ENCODE peak calls at places on chromosomes 13 and 19, in seven cellular contexts. J is ovary, B is K562, I is suprapubic skin, Q is A549, M is tibial nerve, F is SK-N-SH. C is an unnamed sample.

GRCh38 chr13:36298535-36299068 is 988 bp upstream of the CCDC169 start:
- DNase-seq in Q (no peak), B (no peak), I (no peak), F (no peak), M (no peak), J (no peak), C (no peak)

GRCh38 chr19:1494115-1494815 is 3.3 kb downstream of the REEP6 start:
- DNase-seq in M (no peak), B (no peak), Q (no peak), J (peak; percentile 16), F (no peak), I (peak; percentile 60), C (no peak)

GRCh38 chr19:33264881-33265445 is 37.4 kb downstream of the CEBPA start:
- DNase-seq in I (no peak), M (no peak), Q (no peak), J (no peak), B (no peak), F (no peak), C (no peak)

GRCh38 chr19:11481777-11482383 is 1.0 kb upstream of the ELAVL3 start:
- DNase-seq in F (peak; percentile 93), B (peak; percentile 93), J (no peak), I (peak; percentile 73), M (no peak), Q (peak; percentile 76), C (peak; percentile 45)

GRCh38 chr13:27820524-27821482 is 28.5 kb downstream of the GSX1 start:
- DNase-seq in M (no peak), J (no peak), B (no peak), Q (no peak), F (no peak), I (no peak), C (no peak)

GRCh38 chr19:35056513-35057063 is 15.1 kb downstream of the HPN start:
- DNase-seq in B (no peak), J (no peak), Q (no peak), F (no peak), M (no peak), I (no peak), C (no peak)

GRCh38 chr13:28704282-28704681 is 14.5 kb downstream of the SLC46A3 start:
- DNase-seq in Q (no peak), F (no peak), M (no peak), B (no peak), J (no peak), I (no peak), C (no peak)

GRCh38 chr19:2722541-2723344 is 1.6 kb upstream of the DIRAS1 start:
- DNase-seq in I (no peak), B (peak; percentile 65), M (no peak), J (peak; percentile 87), Q (peak; percentile 67), F (peak; percentile 30), C (peak; percentile 78)

GRCh38 chr13:89375839-89376238 is 1704.7 kb downstream of the SLITRK5 start:
- DNase-seq in F (no peak), J (no peak), B (no peak), Q (no peak), I (no peak), M (no peak), C (no peak)

GRCh38 chr19:1241417-1242095 is at the start of gene ATP5F1D:
- DNase-seq in B (peak; percentile 74), J (peak; percentile 93), I (peak; percentile 95), Q (peak; percentile 83), F (peak; percentile 93), M (peak; percentile 84), C (peak; percentile 96)

GRCh38 chr13:90389537-90389936 is 958.0 kb upstream of the MIR17HG start:
- DNase-seq in Q (no peak), M (no peak), F (no peak), B (no peak), J (no peak), I (no peak), C (no peak)

GRCh38 chr13:90396266-90396665 is 951.2 kb upstream of the MIR17HG start:
- DNase-seq in I (no peak), J (no peak), B (no peak), Q (no peak), F (no peak), M (no peak), C (no peak)

GRCh38 chr13:90395348-90395747 is 952.1 kb upstream of the MIR17HG start:
- DNase-seq in I (no peak), J (no peak), B (no peak), M (no peak), F (no peak), Q (no peak), C (no peak)

GRCh38 chr13:90395846-90396245 is 951.6 kb upstream of the MIR17HG start:
- DNase-seq in Q (no peak), M (no peak), B (no peak), J (no peak), I (no peak), F (no peak), C (no peak)

DNA sequence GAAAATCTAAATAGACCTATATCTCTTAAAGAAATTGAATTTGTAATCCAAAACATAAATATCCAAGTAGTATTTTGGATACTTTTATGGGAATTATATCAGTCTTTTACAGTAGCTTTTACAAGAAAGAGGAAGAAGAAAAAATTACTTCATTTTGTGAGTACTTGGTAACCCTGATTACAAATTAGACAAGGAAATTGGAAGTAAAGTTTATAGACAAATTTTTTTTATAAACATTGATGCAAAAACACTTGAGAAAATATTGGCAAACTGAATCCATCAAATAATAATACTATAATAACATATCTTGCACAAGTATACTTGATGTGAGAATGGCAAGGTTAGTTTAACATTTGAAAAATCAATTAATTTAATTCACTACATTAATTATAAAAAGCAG is 954.1 kb upstream of the MIR17HG start:
- DNase-seq in F (no peak), Q (no peak), J (no peak), I (no peak), M (no peak), B (no peak), C (no peak)
- H3K27ac ChIP-seq in F (no peak overlapping the region), Q (no peak overlapping the region), J (no peak overlapping the region), I (no peak overlapping the region), M (no peak overlapping the region), B (no peak overlapping the region), C (no peak overlapping the region)

GRCh38 chr13:23375007-23375971 is 58.2 kb downstream of the SACS start:
- DNase-seq in B (peak; percentile 95), J (peak; percentile 96), M (peak; percentile 97), F (peak; percentile 99), Q (peak; percentile 67), I (peak; percentile 97), C (peak; percentile 96)
- TF ChIP-seq EP300 in B (no peak), J (no peak), M (no peak), F (no peak), Q (no peak), I (no peak), C (no peak)

DNA sequence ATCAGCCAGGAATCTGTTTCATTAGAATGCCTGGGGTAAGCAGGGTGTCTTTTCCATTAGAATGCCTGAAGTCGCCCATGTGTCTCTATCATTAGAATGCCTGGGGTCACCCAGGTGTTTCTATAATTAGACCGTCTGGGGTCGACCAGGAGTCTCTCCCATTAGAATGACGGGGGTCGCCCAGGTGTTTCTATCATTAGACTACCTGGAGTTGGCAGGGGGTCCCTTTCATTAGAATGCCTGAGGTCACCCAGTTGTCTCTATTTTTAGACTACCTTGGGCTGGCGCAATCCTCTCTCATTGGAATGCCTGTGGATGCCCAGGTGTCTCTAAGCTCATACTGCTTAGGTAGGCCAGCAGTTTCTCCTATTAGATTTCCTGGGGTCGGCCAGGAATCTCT is 1447.6 kb downstream of the UQCRFS1 start:
- DNase-seq in I (no peak), B (no peak), M (no peak), Q (no peak), F (no peak), J (no peak), C (no peak)
- H3K9me3 ChIP-seq in I (peaks cover 26% of the 10 kb centered on the region), B (no peaks in the 10 kb centered on the region), M (no peaks in the 10 kb centered on the region), Q (peaks cover 87% of the 10 kb centered on the region), F (no peaks in the 10 kb centered on the region), J (no peaks in the 10 kb centered on the region), C (peaks cover 71% of the 10 kb centered on the region)

GRCh38 chr13:39365879-39366278 is 237.1 kb downstream of the LHFPL6 start:
- DNase-seq in J (no peak), Q (no peak), I (no peak), F (no peak), M (no peak), B (no peak), C (no peak)

GRCh38 chr13:39363393-39363792 is 239.6 kb downstream of the LHFPL6 start:
- DNase-seq in M (no peak), Q (no peak), I (no peak), B (no peak), J (no peak), F (no peak), C (no peak)

GRCh38 chr13:39369161-39369890 is 233.7 kb downstream of the LHFPL6 start:
- DNase-seq in F (no peak), B (no peak), Q (no peak), M (no peak), J (no peak), I (no peak), C (no peak)

GRCh38 chr13:39362652-39363390 is 240.2 kb downstream of the LHFPL6 start:
- DNase-seq in J (no peak), F (no peak), M (no peak), I (no peak), B (no peak), Q (no peak), C (no peak)

DNA sequence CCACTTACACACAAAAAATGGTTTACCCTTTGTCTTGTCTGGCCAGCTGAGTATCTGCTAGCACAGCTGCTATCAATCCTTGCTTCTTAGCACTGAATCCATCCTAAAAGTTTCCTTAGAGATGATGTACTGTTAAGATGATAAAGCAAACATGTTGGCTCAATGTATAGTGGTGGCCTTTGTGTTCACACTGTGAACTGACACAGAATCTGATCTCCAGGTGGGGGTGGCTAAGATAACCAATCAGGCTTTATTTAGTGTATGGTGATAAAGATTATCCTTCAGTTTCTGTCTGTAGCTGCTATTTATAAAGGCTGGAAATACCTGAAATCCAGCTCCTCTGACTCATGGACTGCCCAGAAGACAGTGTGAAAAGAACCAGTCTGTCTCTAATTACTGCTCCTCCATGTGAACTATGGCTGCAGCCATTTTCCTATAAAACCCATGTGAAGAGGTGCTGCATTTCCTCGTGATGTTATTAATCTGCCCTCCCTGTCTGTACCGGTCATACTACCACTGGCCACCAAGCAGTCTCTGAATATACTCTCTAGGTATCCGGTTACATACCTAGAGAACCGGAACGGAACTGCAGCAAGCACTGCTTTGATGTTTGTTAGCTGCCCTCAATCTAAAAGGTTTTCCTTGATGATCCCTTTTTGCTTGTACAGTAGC is 238.1 kb downstream of the LHFPL6 start:
- DNase-seq in J (no peak), M (no peak), B (no peak), Q (no peak), F (no peak), I (no peak), C (no peak)
- H3K27ac ChIP-seq in J (no peak overlapping the region), M (no peak overlapping the region), B (no peak overlapping the region), Q (no peak overlapping the region), F (no peak overlapping the region), I (no peak overlapping the region), C (no peak overlapping the region)

C was measured in stomach.